ENCODE peak calls at places on chromosomes 13 and 19, in five cellular contexts. One of them, this sample, is unnamed.
A peak's percentile ranks its signal among the peaks of the same experiment; 100 is the strongest.

GRCh38 chr13:29959086-29959485 is 108.7 kb upstream of the UBL3 start:
- DNase-seq in H1: no peak
- DNase-seq in tibial nerve: no peak
- DNase-seq in stomach: no peak
- DNase-seq in ovary: no peak
- DNase-seq in this sample: no peak

GRCh38 chr13:101967216-101967615 is 434.6 kb downstream of the FGF14 start:
- DNase-seq in H1: no peak
- DNase-seq in tibial nerve: no peak
- DNase-seq in stomach: no peak
- DNase-seq in ovary: no peak
- DNase-seq in this sample: no peak

GRCh38 chr13:23868521-23868920 is 20.7 kb downstream of the MIPEP start:
- DNase-seq in H1: no peak
- DNase-seq in tibial nerve: no peak
- DNase-seq in stomach: no peak
- DNase-seq in ovary: no peak
- DNase-seq in this sample: no peak

GRCh38 chr13:109628251-109628699 is 158.1 kb downstream of the IRS2 start:
- DNase-seq in H1: no peak
- DNase-seq in tibial nerve: no peak
- DNase-seq in stomach: no peak
- DNase-seq in ovary: no peak
- DNase-seq in this sample: no peak

GRCh38 chr19:39065928-39066327 is 18.2 kb upstream of the ACP7 start:
- DNase-seq in H1: no peak
- DNase-seq in tibial nerve: no peak
- DNase-seq in stomach: no peak
- DNase-seq in ovary: no peak
- DNase-seq in this sample: no peak

GRCh38 chr13:50082426-50083283 is 67.4 kb downstream of the KCNRG start:
- DNase-seq in H1: no peak
- DNase-seq in tibial nerve: peak; percentile 52
- DNase-seq in stomach: peak; percentile 91
- DNase-seq in ovary: peak; percentile 51
- DNase-seq in this sample: peak; percentile 75

GRCh38 chr13:26759156-26759906 is 1.3 kb downstream of the GPR12 start:
- DNase-seq in H1: no peak
- DNase-seq in tibial nerve: no peak
- DNase-seq in stomach: no peak
- DNase-seq in ovary: no peak
- DNase-seq in this sample: no peak

GRCh38 chr13:50355797-50356196 is 340.6 kb downstream of the KCNRG start:
- DNase-seq in H1: no peak
- DNase-seq in tibial nerve: no peak
- DNase-seq in stomach: no peak
- DNase-seq in ovary: no peak
- DNase-seq in this sample: no peak

GRCh38 chr13:39040206-39040605 is 1.9 kb downstream of the NHLRC3 start:
- DNase-seq in H1: no peak
- DNase-seq in tibial nerve: no peak
- DNase-seq in stomach: no peak
- DNase-seq in ovary: no peak
- DNase-seq in this sample: no peak

GRCh38 chr13:112131081-112131739 is 64.3 kb downstream of the SOX1 start:
- DNase-seq in H1: no peak
- DNase-seq in tibial nerve: no peak
- DNase-seq in stomach: peak; percentile 2
- DNase-seq in ovary: no peak
- DNase-seq in this sample: no peak

GRCh38 chr13:23463631-23464030 is 30.1 kb upstream of the SACS start:
- DNase-seq in H1: no peak
- DNase-seq in tibial nerve: no peak
- DNase-seq in stomach: no peak
- DNase-seq in ovary: no peak
- DNase-seq in this sample: no peak

GRCh38 chr19:10625003-10625761 is at the start of gene SLC44A2:
- DNase-seq in H1: no peak
- DNase-seq in tibial nerve: peak; percentile 61
- DNase-seq in stomach: peak; percentile 94
- DNase-seq in ovary: peak; percentile 87
- DNase-seq in this sample: peak; percentile 89

GRCh38 chr13:44108345-44108858 is 228.7 kb downstream of the LACC1 start:
- DNase-seq in H1: no peak
- DNase-seq in tibial nerve: no peak
- DNase-seq in stomach: peak; percentile 72
- DNase-seq in ovary: no peak
- DNase-seq in this sample: no peak
- TF ChIP-seq EP300 in H1: no peak
- TF ChIP-seq EP300 in tibial nerve: peak; percentile 17
- TF ChIP-seq EP300 in stomach: no peak
- TF ChIP-seq EP300 in ovary: no peak
- TF ChIP-seq EP300 in this sample: no peak

GRCh38 chr19:48874309-48875135 is 2.3 kb downstream of the PPP1R15A start:
- DNase-seq in H1: no peak
- DNase-seq in tibial nerve: peak; percentile 31
- DNase-seq in stomach: peak; percentile 61
- DNase-seq in ovary: peak; percentile 50
- DNase-seq in this sample: no peak
- H3K36me3 ChIP-seq in H1: peaks cover 20% of the 10 kb centered on the region
- H3K36me3 ChIP-seq in tibial nerve: peaks cover 12% of the 10 kb centered on the region
- H3K36me3 ChIP-seq in stomach: peaks cover 34% of the 10 kb centered on the region
- H3K36me3 ChIP-seq in ovary: no peaks in the 10 kb centered on the region
- H3K36me3 ChIP-seq in this sample: peaks cover 5% of the 10 kb centered on the region

GRCh38 chr19:17376935-17377600 is at the start of gene PLVAP:
- DNase-seq in H1: no peak
- DNase-seq in tibial nerve: no peak
- DNase-seq in stomach: no peak
- DNase-seq in ovary: no peak
- DNase-seq in this sample: no peak
- TF ChIP-seq EP300 in H1: no peak
- TF ChIP-seq EP300 in tibial nerve: peak; percentile 44
- TF ChIP-seq EP300 in stomach: no peak
- TF ChIP-seq EP300 in ovary: no peak
- TF ChIP-seq EP300 in this sample: no peak

DNA sequence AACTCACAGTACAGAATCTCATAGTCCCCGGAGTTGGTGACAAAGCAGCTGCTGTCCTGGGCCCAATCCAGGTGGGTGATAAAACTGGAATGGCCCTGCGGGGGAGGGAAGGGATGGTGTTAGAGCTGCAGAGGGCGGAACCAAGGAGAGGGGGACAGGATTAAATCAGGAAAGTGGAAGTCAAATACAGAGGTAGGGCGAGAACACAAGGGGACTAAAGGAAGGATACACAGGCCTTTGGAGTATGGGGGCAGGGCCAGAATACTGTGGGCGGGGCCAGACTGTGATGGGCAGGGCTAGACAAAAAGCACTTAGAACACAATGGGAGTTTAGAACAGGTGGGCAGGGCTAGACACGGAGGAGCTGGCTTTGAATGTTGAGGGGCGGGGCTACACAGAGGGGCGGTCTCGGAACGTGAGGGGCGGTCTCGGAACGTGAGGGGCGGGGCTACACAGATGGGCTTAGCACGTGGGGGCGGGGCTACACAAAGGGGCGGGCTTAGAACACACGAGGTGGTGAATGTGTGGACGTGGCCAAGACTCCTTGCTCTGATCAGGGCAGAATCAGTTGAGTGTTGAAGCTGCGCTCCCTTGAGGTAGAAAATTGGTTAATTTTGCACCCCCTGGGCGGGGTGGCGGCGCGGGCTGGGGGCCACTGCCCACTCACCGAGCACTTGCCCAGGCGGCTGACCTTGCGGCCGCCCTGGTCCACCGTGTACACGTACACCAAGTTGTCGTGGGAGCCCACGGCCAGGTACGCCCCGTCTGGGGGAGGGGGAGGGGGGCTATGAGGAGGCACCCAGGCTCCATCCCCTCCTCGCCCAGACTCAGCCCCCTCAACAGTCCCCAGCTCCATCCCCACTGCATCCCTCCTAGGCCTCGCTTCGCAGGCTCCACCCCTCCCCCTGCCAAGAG is 14.0 kb upstream of the GPR4 start:
- DNase-seq in H1: peak; percentile 98
- DNase-seq in tibial nerve: peak; percentile 81
- DNase-seq in stomach: peak; percentile 88
- DNase-seq in ovary: peak; percentile 92
- DNase-seq in this sample: peak; percentile 86
- H3K36me3 ChIP-seq in H1: peaks cover 6% of the 10 kb centered on the region
- H3K36me3 ChIP-seq in tibial nerve: no peaks in the 10 kb centered on the region
- H3K36me3 ChIP-seq in stomach: peaks cover 44% of the 10 kb centered on the region
- H3K36me3 ChIP-seq in ovary: no peaks in the 10 kb centered on the region
- H3K36me3 ChIP-seq in this sample: no peaks in the 10 kb centered on the region

GRCh38 chr13:95440441-95441088 is 112.0 kb upstream of the CLDN10 start:
- DNase-seq in H1: no peak
- DNase-seq in tibial nerve: no peak
- DNase-seq in stomach: no peak
- DNase-seq in ovary: no peak
- DNase-seq in this sample: no peak
- TF ChIP-seq EP300 in H1: no peak
- TF ChIP-seq EP300 in tibial nerve: no peak
- TF ChIP-seq EP300 in stomach: no peak
- TF ChIP-seq EP300 in ovary: no peak
- TF ChIP-seq EP300 in this sample: no peak

DNA sequence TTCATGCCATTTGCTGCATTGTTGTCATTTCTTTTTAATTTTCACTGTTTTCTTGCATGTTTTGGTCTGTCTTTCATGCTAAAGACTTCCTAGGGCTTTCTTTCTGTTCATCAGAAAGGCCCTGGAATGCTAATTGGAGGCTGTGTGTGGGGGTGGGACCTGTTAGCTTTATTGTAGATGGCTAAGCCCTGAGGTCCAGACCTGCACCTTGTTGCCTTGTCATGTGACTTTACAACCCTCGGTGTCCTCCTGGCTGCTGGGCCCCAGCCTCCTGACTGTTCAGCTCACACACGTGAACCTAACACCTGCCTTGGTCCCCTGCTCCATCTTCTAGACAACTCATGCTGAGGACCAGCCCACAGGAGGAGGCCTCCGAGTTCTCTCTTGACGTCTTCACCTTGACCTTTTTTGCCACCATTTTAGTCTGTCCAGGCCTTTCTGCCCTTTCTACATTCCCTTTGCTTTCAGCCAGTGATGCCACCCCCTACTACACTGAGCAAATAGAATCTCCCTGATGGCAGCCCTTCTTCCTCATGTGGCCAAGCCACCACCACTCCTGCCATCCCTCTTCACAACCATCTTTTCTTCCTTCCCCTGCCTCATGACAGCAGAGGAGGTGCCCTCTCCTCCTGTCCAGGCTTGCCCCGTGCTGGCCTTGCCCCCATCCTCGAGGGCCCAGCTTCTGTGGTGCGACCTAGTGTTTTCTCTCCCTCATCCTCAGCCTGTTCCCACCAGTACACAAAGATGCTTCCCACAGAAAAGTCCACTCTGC is 41.4 kb upstream of the GPI start:
- DNase-seq in H1: no peak
- DNase-seq in tibial nerve: no peak
- DNase-seq in stomach: no peak
- DNase-seq in ovary: no peak
- DNase-seq in this sample: peak; percentile 45
- H3K36me3 ChIP-seq in H1: no peaks in the 10 kb centered on the region
- H3K36me3 ChIP-seq in tibial nerve: peaks cover 12% of the 10 kb centered on the region
- H3K36me3 ChIP-seq in stomach: peaks cover 22% of the 10 kb centered on the region
- H3K36me3 ChIP-seq in ovary: no peaks in the 10 kb centered on the region
- H3K36me3 ChIP-seq in this sample: peaks cover 10% of the 10 kb centered on the region

GRCh38 chr19:30146346-30146745 is 204.3 kb downstream of the URI1 start:
- DNase-seq in H1: no peak
- DNase-seq in tibial nerve: no peak
- DNase-seq in stomach: no peak
- DNase-seq in ovary: no peak
- DNase-seq in this sample: no peak
- TF ChIP-seq EP300 in H1: no peak
- TF ChIP-seq EP300 in tibial nerve: no peak
- TF ChIP-seq EP300 in stomach: no peak
- TF ChIP-seq EP300 in ovary: no peak
- TF ChIP-seq EP300 in this sample: no peak

GRCh38 chr19:644789-645188 is 5.1 kb downstream of the FGF22 start:
- DNase-seq in H1: no peak
- DNase-seq in tibial nerve: no peak
- DNase-seq in stomach: no peak
- DNase-seq in ovary: no peak
- DNase-seq in this sample: no peak

GRCh38 chr19:642755-643727 is 3.4 kb downstream of the FGF22 start:
- DNase-seq in H1: no peak
- DNase-seq in tibial nerve: no peak
- DNase-seq in stomach: no peak
- DNase-seq in ovary: peak; percentile 71
- DNase-seq in this sample: no peak

GRCh38 chr19:643736-644135 is 4.1 kb downstream of the FGF22 start:
- DNase-seq in H1: no peak
- DNase-seq in tibial nerve: no peak
- DNase-seq in stomach: no peak
- DNase-seq in ovary: no peak
- DNase-seq in this sample: no peak

GRCh38 chr19:645912-646797 is 6.5 kb downstream of the FGF22 start:
- DNase-seq in H1: no peak
- DNase-seq in tibial nerve: no peak
- DNase-seq in stomach: no peak
- DNase-seq in ovary: peak; percentile 37
- DNase-seq in this sample: no peak

DNA sequence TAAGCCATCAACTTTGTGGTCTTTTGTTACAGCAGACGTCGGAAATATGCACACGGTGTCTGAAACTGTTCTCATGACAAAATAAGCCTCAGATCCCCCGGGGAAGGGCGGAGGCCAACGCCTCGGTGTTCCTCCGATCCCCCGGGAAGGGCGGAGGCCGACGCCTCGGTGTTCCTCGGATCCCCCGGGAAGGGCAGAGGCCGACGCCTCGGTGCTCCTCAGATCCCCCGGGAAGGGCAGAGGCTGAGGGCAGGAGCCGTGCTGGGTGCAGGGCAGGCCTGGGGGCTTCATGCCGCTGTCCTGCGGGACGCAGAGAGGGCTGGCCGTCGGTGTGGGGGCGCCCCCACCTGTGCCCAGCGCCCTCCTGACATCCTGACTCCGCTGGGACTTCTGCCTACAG is 4.7 kb downstream of the FGF22 start:
- DNase-seq in H1: no peak
- DNase-seq in tibial nerve: no peak
- DNase-seq in stomach: no peak
- DNase-seq in ovary: no peak
- DNase-seq in this sample: no peak
- H3K36me3 ChIP-seq in H1: peaks cover 42% of the 10 kb centered on the region
- H3K36me3 ChIP-seq in tibial nerve: peaks cover 26% of the 10 kb centered on the region
- H3K36me3 ChIP-seq in stomach: peaks cover 33% of the 10 kb centered on the region
- H3K36me3 ChIP-seq in ovary: no peaks in the 10 kb centered on the region
- H3K36me3 ChIP-seq in this sample: peaks cover 24% of the 10 kb centered on the region

GRCh38 chr13:48976677-48977625 is 1.2 kb downstream of the FNDC3A start:
- DNase-seq in H1: no peak
- DNase-seq in tibial nerve: peak; percentile 38
- DNase-seq in stomach: no peak
- DNase-seq in ovary: no peak
- DNase-seq in this sample: no peak

GRCh38 chr13:48978942-48979601 is 3.4 kb downstream of the FNDC3A start:
- DNase-seq in H1: no peak
- DNase-seq in tibial nerve: no peak
- DNase-seq in stomach: no peak
- DNase-seq in ovary: no peak
- DNase-seq in this sample: no peak

GRCh38 chr13:48983331-48983730 is 7.6 kb downstream of the FNDC3A start:
- DNase-seq in H1: no peak
- DNase-seq in tibial nerve: no peak
- DNase-seq in stomach: peak; percentile 49
- DNase-seq in ovary: no peak
- DNase-seq in this sample: no peak

GRCh38 chr13:48977973-48978372 is 2.3 kb downstream of the FNDC3A start:
- DNase-seq in H1: no peak
- DNase-seq in tibial nerve: no peak
- DNase-seq in stomach: no peak
- DNase-seq in ovary: no peak
- DNase-seq in this sample: no peak

GRCh38 chr13:48979892-48980291 is 4.2 kb downstream of the FNDC3A start:
- DNase-seq in H1: no peak
- DNase-seq in tibial nerve: no peak
- DNase-seq in stomach: no peak
- DNase-seq in ovary: no peak
- DNase-seq in this sample: no peak
- TF ChIP-seq EP300 in H1: no peak
- TF ChIP-seq EP300 in tibial nerve: no peak
- TF ChIP-seq EP300 in stomach: no peak
- TF ChIP-seq EP300 in ovary: no peak
- TF ChIP-seq EP300 in this sample: no peak

This sample was measured in sigmoid colon.